ENCODE peak calls at places on chromosomes 6 and 20, in four cellular contexts. K is KBM-7, C is HuH-7.5, Q is nucleus accumbens. T is an unnamed sample.

GRCh38 chr6:36968266-36968977 is 13.9 kb downstream of the PI16 start:
- DNase-seq in K (no peak), C (no peak), Q (no peak), T (no peak)

GRCh38 chr20:36717657-36718056 is 28.2 kb downstream of the NDRG3 start:
- DNase-seq in K (peak), C (no peak), Q (no peak), T (peak)

GRCh38 chr20:64103871-64104666 is 3.3 kb downstream of the NPBWR2 start:
- DNase-seq in K (no peak), C (no peak), Q (no peak), T (no peak)

GRCh38 chr20:36421641-36422040 is 115.5 kb downstream of the DLGAP4 start:
- DNase-seq in K (no peak), C (no peak), Q (no peak), T (no peak)

GRCh38 chr6:7528565-7528964 is 12.9 kb upstream of the DSP start:
- DNase-seq in K (no peak), C (no peak), Q (no peak), T (no peak)

GRCh38 chr6:102356170-102356569 is 962.7 kb downstream of the GRIK2 start:
- DNase-seq in K (no peak), C (no peak), Q (no peak), T (no peak)

GRCh38 chr6:159451051-159451450 is 242.0 kb downstream of the SOD2 start:
- DNase-seq in K (no peak), C (no peak), Q (no peak), T (no peak)

GRCh38 chr6:101402618-101403002 is 9.1 kb downstream of the GRIK2 start:
- DNase-seq in K (no peak), C (no peak), Q (no peak), T (no peak)

GRCh38 chr20:49916146-49917002 is 1.0 kb upstream of the SPATA2 start:
- DNase-seq in K (no peak), C (peak), Q (no peak), T (peak)

GRCh38 chr6:125868996-125869395 is 78.2 kb downstream of the NCOA7 start:
- DNase-seq in K (no peak), C (no peak), Q (no peak), T (no peak)

GRCh38 chr6:157270916-157271315 is 52.4 kb downstream of the TMEM242 start:
- DNase-seq in K (no peak), C (no peak), Q (no peak), T (no peak)

GRCh38 chr6:118893095-118893881 is 664 bp upstream of the ASF1A start:
- DNase-seq in K (peak), C (peak), Q (no peak), T (peak)

GRCh38 chr6:40982917-40983316 is 56.1 kb downstream of the UNC5CL start:
- DNase-seq in K (no peak), C (no peak), Q (no peak), T (no peak)

T was measured in HepG2.